ENCODE peak calls at places on chromosomes 6 and 20, in four cellular contexts. F, D, C and H are unnamed samples.

GRCh38 chr20:5234158-5234557 is 82.6 kb downstream of the PROKR2 start:
- DNase-seq in D (no peak), C (no peak), F (no peak), H (no peak)

GRCh38 chr6:24910850-24911712 is 24.7 kb downstream of the RIPOR2 start:
- DNase-seq in C (no peak), F (no peak), D (no peak), H (no peak)

GRCh38 chr20:35129647-35130069 is 17.5 kb downstream of the EDEM2 start:
- DNase-seq in F (no peak), C (peak; percentile 75), D (no peak), H (no peak)

GRCh38 chr20:63139856-63140255 is 76.1 kb downstream of the YTHDF1 start:
- DNase-seq in C (no peak), F (no peak), D (no peak), H (no peak)

GRCh38 chr6:5894357-5894756 is 112.4 kb downstream of the NRN1 start:
- DNase-seq in C (no peak), D (no peak), F (no peak), H (no peak)

GRCh38 chr6:51077967-51078518 is 259.4 kb downstream of the TFAP2B start:
- DNase-seq in C (no peak), D (no peak), F (no peak), H (no peak)

GRCh38 chr20:371755-372542 is 8.6 kb upstream of the TRIB3 start:
- DNase-seq in C (peak; percentile 99), D (peak; percentile 79), F (no peak), H (no peak)

GRCh38 chr20:20207291-20207690 is 155.0 kb downstream of the CFAP61 start:
- DNase-seq in D (no peak), F (no peak), C (no peak), H (no peak)

GRCh38 chr20:37885593-37886507 is 17.1 kb upstream of the VSTM2L start:
- DNase-seq in D (no peak), C (peak; percentile 69), F (no peak), H (no peak)

GRCh38 chr20:251352-251751 is 6.2 kb upstream of the DEFB132 start:
- DNase-seq in D (no peak), C (no peak), F (no peak), H (no peak)

GRCh38 chr20:8389381-8390368 is 257.6 kb downstream of the PLCB1 start:
- DNase-seq in C (peak; percentile 55), D (peak; percentile 2), F (no peak), H (no peak)

GRCh38 chr6:83867527-83868161 is 8.2 kb downstream of the CYB5R4 start:
- DNase-seq in D (no peak), C (no peak), F (no peak), H (no peak)

GRCh38 chr6:100366419-100366818 is 98.3 kb downstream of the SIM1 start:
- DNase-seq in D (no peak), C (no peak), F (no peak), H (no peak)

GRCh38 chr6:157143171-157143884 is 180.0 kb downstream of the TMEM242 start:
- DNase-seq in F (no peak), D (no peak), C (no peak), H (no peak)

GRCh38 chr20:11776687-11777086 is 141.0 kb upstream of the BTBD3 start:
- DNase-seq in C (no peak), D (no peak), F (no peak), H (no peak)

GRCh38 chr6:70954750-70955149 is 2.1 kb downstream of the B3GAT2 start:
- DNase-seq in C (no peak), D (no peak), F (peak; percentile 43), H (no peak)

GRCh38 chr20:29123861-29124260 is 2133.6 kb upstream of the DEFB115 start:
- DNase-seq in D (no peak), F (no peak), C (no peak), H (no peak)

GRCh38 chr6:130776287-130776925 is 50.8 kb upstream of the SMLR1 start:
- DNase-seq in F (no peak), D (no peak), C (no peak), H (peak; percentile 51)

GRCh38 chr6:26296556-26296856 is 68.5 kb upstream of the BTN3A2 start:
- DNase-seq in C (no peak), F (no peak), D (no peak), H (no peak)

GRCh38 chr6:26294276-26294675 is 70.7 kb upstream of the BTN3A2 start:
- DNase-seq in D (no peak), C (no peak), F (no peak), H (no peak)

GRCh38 chr6:26296857-26297648 is 67.9 kb upstream of the BTN3A2 start:
- DNase-seq in C (no peak), D (peak; percentile 72), F (no peak), H (no peak)

GRCh38 chr6:26292709-26293108 is 72.3 kb upstream of the BTN3A2 start:
- DNase-seq in F (no peak), C (no peak), D (no peak), H (no peak)

DNA sequence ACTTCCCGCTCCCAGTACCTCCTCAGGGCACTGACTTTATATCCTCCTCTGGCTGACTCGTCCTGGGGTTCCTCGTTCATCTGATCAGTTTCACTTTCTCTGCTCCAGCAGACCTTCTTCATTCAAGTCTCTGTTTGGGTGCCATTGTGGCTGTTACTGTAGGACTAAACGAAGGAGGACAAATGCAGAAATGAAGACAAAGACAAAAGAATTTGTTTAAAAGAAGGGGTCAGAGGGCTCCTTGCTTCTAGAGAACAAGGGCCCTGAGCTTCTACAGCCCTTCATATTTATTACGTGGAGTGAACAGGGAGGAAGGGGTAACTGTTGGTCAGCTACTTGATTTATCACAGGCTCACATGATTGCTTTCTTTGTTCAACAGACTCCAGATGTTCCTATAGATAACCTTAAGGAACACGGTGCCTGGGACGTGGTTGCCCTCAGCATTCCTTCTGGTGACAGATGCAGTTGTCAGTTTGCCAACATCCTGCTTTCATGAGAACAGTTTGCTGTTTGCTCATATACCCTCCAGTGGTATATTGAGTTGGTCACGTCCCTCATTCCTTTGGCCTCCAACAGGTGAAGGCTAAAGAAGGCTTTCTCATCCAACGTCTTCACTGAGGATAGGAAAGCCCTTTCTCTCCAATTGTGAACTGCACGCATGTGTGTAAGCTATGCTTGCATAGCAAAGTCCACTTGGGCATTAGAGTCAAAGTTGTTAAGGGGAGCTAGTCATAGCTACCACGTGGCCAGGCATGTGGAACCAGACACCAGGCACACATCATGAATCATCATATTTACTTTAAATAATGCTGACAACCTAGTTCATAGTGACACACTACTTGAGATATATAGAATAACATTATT is 69.1 kb upstream of the BTN3A2 start:
- DNase-seq in F (no peak), D (peak; percentile 75), C (peak; percentile 86), H (no peak)
- TF ChIP-seq CHD2 in F (no peak), D (no peak), C (no peak), H (no peak)

DNA sequence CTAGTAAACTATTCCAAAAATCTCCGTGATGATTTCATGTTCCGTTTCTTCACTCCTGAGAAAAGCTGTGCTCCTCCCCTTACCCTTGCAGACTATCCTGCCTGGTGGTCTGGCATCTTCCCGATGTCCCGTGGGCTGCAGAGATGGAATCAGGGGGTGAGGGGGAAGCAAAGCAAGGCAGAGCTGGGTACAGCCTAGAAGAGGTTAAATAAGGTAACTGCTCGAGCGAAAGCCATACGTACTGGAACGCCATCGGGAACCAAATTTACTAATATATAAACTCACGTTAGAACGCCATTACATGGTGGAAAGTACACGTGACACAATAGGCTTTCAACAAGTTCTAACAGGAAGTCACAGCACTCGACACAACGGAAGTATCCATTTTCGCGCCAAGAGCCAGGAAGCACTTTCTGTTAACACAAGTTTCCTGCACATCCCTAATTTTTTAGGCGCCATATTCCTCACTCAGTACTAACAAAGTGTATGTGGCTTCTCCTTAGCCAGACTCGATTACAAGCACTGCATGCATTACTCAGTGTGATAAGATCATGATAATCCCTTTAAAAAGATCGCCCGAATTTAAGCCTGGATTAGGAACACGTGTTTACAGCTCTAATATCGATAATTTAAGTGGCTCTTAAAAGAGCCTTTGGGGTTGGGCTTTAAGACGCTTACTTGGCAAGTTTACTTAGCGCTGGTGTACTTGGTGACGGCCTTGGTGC is 101.6 kb upstream of the PRSS16 start:
- DNase-seq in F (peak; percentile 63), D (no peak), C (peak; percentile 43), H (peak; percentile 84)
- TF ChIP-seq POLR2AphosphoS5 in F (peak; percentile 100), D (peak; percentile 96), C (peak; percentile 26), H (peak; percentile 96)

GRCh38 chr6:122904166-122904565 is 91.9 kb upstream of the CLVS2 start:
- DNase-seq in D (no peak), C (no peak), F (no peak), H (no peak)
- TF ChIP-seq SRF in D (no peak), C (no peak), F (no peak), H (no peak)

GRCh38 chr6:107214655-107215054 is 99.3 kb upstream of the BEND3 start:
- DNase-seq in C (no peak), D (no peak), F (peak; percentile 4), H (no peak)

GRCh38 chr6:107216197-107216933 is 101.0 kb upstream of the BEND3 start:
- DNase-seq in D (no peak), F (peak; percentile 14), C (no peak), H (no peak)

GRCh38 chr6:107217248-107217647 is 101.9 kb upstream of the BEND3 start:
- DNase-seq in D (no peak), C (no peak), F (no peak), H (no peak)

GRCh38 chr6:107218142-107218541 is 102.8 kb upstream of the BEND3 start:
- DNase-seq in D (no peak), C (no peak), F (no peak), H (no peak)

GRCh38 chr6:107215334-107215733 is 100.0 kb upstream of the BEND3 start:
- DNase-seq in D (no peak), F (no peak), C (no peak), H (no peak)
- TF ChIP-seq CHD2 in D (no peak), F (no peak), C (no peak), H (no peak)

DNA sequence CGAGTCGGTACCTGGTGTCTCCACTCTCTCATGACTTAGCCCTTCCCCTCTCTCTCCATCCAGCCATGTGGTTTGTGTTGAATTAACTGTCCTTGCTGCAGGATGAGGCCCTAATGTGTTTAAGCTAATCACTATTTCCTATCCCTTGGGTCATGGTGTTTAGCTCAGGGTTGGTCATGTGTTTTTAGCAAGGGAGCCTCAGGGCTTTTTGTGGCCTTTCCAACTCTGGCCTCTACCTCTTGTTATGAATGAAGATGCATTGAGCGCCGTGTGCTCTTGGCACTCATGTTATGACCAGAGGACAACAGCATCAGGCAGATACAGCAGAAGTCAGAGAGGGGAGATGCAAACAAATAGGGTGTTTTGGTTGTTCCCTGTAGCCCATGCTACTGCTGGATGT is 674.2 kb upstream of the FLRT3 start:
- DNase-seq in F (no peak), C (no peak), D (no peak), H (no peak)
- TF ChIP-seq POLR2AphosphoS5 in F (no peak), C (no peak), D (no peak), H (no peak)